ENCODE peak calls at places on chromosomes 7 and 10, in nine cellular contexts. Y is ovary, N is cardiac muscle cell, S is AG04450, K is astrocyte of the cerebellum, C is uterus, A is cardiac fibroblast, P is AG04449, O is epithelial cell of esophagus. D is an unnamed sample.

GRCh38 chr10:11003739-11004515 is 13.7 kb upstream of the CELF2 start:
- DNase-seq in P (peak), N (no peak), S (no peak), K (no peak), C (no peak), Y (no peak), O (no peak), A (no peak), D (no peak)

GRCh38 chr10:96833220-96834001 is 1.3 kb downstream of the LCOR start:
- DNase-seq in P (no peak), N (peak), A (peak), S (no peak), C (peak), Y (no peak), K (no peak), O (peak), D (peak)

GRCh38 chr10:119634219-119634544 is 17.0 kb upstream of the BAG3 start:
- DNase-seq in Y (no peak), P (no peak), N (no peak), S (no peak), A (peak), K (no peak), O (peak), C (peak), D (no peak)

GRCh38 chr7:95999481-95999880 is 227.1 kb downstream of the DYNC1I1 start:
- DNase-seq in Y (no peak), O (no peak), S (no peak), N (no peak), P (no peak), K (no peak), A (peak), C (no peak), D (no peak)

GRCh38 chr10:74585231-74586087 is 240.9 kb upstream of the KAT6B start:
- DNase-seq in P (no peak), S (no peak), Y (no peak), K (peak), C (no peak), A (peak), O (no peak), N (no peak), D (peak)

GRCh38 chr7:54664235-54665228 is 94.5 kb downstream of the SEC61G start:
- DNase-seq in Y (peak), O (peak), C (peak), P (no peak), S (no peak), K (no peak), A (peak), N (peak), D (peak)

GRCh38 chr7:40436761-40437160 is 302.0 kb downstream of the SUGCT start:
- DNase-seq in S (no peak), N (no peak), A (no peak), C (no peak), P (no peak), K (no peak), O (no peak), Y (no peak), D (no peak)

GRCh38 chr7:40717242-40717641 is 582.4 kb downstream of the SUGCT start:
- DNase-seq in O (peak), A (peak), P (no peak), K (no peak), N (peak), Y (peak), C (peak), S (peak), D (peak)

GRCh38 chr7:46229409-46229808 is 308.3 kb upstream of the IGFBP3 start:
- DNase-seq in N (no peak), C (no peak), P (peak), O (peak), Y (no peak), S (peak), A (peak), K (no peak), D (no peak)

GRCh38 chr10:124558339-124558685 is 96.7 kb downstream of the LHPP start:
- DNase-seq in C (no peak), N (no peak), S (no peak), P (no peak), A (no peak), Y (no peak), K (no peak), O (no peak), D (no peak)

GRCh38 chr10:29522038-29522855 is 112.5 kb downstream of the SVIL start:
- DNase-seq in O (no peak), Y (peak), S (no peak), N (no peak), A (peak), P (no peak), C (peak), K (peak), D (no peak)

GRCh38 chr10:6721964-6722615 is 142.0 kb upstream of the PRKCQ start:
- DNase-seq in K (peak), P (peak), O (peak), S (peak), C (no peak), N (no peak), Y (no peak), A (peak), D (no peak)

GRCh38 chr10:116183733-116184447 is 89.1 kb downstream of the GFRA1 start:
- DNase-seq in C (no peak), P (no peak), A (peak), Y (no peak), O (peak), N (peak), K (no peak), S (no peak), D (no peak)

GRCh38 chr7:18401757-18402156 is 93.8 kb upstream of the HDAC9 start:
- DNase-seq in O (no peak), N (no peak), S (no peak), P (no peak), A (no peak), Y (no peak), C (no peak), K (no peak), D (no peak)

GRCh38 chr7:67100956-67101361 is 104.3 kb downstream of the TYW1 start:
- DNase-seq in S (no peak), C (no peak), N (peak), Y (no peak), O (no peak), K (no peak), P (no peak), A (no peak), D (no peak)

GRCh38 chr10:49649294-49649693 is 30.2 kb upstream of the C10orf53 start:
- DNase-seq in Y (no peak), A (no peak), O (no peak), C (no peak), P (no peak), S (no peak), K (no peak), N (no peak), D (peak)

GRCh38 chr10:104910712-104911111 is 269.6 kb downstream of the SORCS3 start:
- DNase-seq in C (no peak), K (no peak), A (no peak), O (no peak), Y (no peak), N (no peak), S (no peak), P (no peak), D (no peak)

GRCh38 chr7:69994907-69995542 is 396.8 kb downstream of the AUTS2 start:
- DNase-seq in S (no peak), K (no peak), Y (no peak), C (no peak), O (no peak), P (no peak), N (no peak), A (no peak), D (no peak)

DNA sequence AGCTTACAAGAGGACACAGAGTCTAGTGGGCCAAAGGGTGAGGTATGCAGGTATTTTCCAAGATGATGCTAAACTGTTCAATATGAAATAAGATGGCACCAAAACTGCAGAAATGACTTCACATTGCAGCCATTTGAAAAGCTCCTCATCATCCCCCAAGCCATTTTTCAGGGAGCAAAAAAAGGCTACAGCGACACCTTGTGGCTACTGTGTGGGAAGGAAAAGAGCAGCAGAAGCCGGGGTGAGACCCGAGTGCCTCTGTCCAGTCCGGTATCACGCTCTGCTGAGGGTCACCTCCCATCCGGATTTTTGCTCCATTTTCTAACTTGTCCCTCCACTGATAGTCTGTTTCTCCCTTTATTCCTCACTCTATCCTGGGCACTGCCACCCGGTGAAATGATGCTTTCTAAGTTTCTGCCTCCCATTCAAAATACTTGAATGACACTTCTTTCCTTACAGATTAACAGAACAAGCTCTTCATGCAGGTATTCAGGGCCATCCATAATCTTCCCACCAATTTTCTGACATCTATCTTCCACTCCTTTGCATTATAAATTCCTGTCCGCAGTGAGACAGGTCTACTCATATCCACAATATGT is 220.2 kb downstream of the DGKI start:
- DNase-seq in C (no peak), A (peak), O (peak), N (peak), Y (no peak), P (no peak), K (peak), S (peak), D (peak)
- TF ChIP-seq CTCF in C (no peak), A (peak), O (peak), N (peak), Y (no peak), P (peak), K (peak), S (peak), D (peak)

GRCh38 chr10:4825456-4825867 is 545 bp upstream of the AKR1E2 start:
- DNase-seq in C (no peak), Y (no peak), A (no peak), P (no peak), O (no peak), S (no peak), K (no peak), N (no peak), D (no peak)
- H3K4me3 ChIP-seq in C (peak), Y (no peak), A (peak), P (peak), O (no peak), S (no peak), K (no peak), N (no peak), D (no peak)

GRCh38 chr7:43296306-43296705 is 183.9 kb downstream of the HECW1 start:
- DNase-seq in C (peak), N (no peak), A (no peak), S (peak), Y (no peak), O (no peak), K (no peak), P (no peak), D (no peak)
- TF ChIP-seq CTCF in C (no peak), N (no peak), A (peak), S (peak), Y (no peak), O (no peak), K (peak), P (no peak), D (no peak)

GRCh38 chr7:43649755-43650274 is 66.9 kb downstream of the STK17A start:
- DNase-seq in N (no peak), A (peak), S (no peak), K (no peak), Y (no peak), O (peak), C (no peak), P (no peak), D (peak)

GRCh38 chr7:43647314-43647691 is 64.4 kb downstream of the STK17A start:
- DNase-seq in N (peak), O (no peak), A (peak), K (peak), P (peak), Y (no peak), C (no peak), S (no peak), D (no peak)

GRCh38 chr7:43648725-43649406 is 66.0 kb downstream of the STK17A start:
- DNase-seq in S (peak), A (peak), K (peak), P (no peak), Y (no peak), N (no peak), C (no peak), O (peak), D (peak)

GRCh38 chr7:43646603-43647313 is 63.9 kb downstream of the STK17A start:
- DNase-seq in K (no peak), S (no peak), O (no peak), P (no peak), Y (no peak), A (peak), N (peak), C (no peak), D (peak)

GRCh38 chr7:43647772-43648643 is 65.1 kb downstream of the STK17A start:
- DNase-seq in A (peak), P (peak), O (peak), N (no peak), K (peak), C (peak), S (peak), Y (peak), D (peak)
- H3K4me3 ChIP-seq in A (peak), P (peak), O (no peak), N (no peak), K (peak), C (no peak), S (peak), Y (no peak), D (peak)

GRCh38 chr7:68718059-68718685 is 880.1 kb upstream of the AUTS2 start:
- DNase-seq in O (no peak), S (no peak), P (no peak), A (no peak), Y (no peak), K (no peak), C (no peak), N (no peak), D (no peak)
- TF ChIP-seq CTCF in O (no peak), S (no peak), P (no peak), A (no peak), Y (no peak), K (no peak), C (no peak), N (no peak), D (no peak)

GRCh38 chr7:120272261-120272895 is 597 bp upstream of the KCND2 start:
- DNase-seq in O (peak), S (peak), N (peak), P (peak), K (peak), A (peak), C (peak), Y (no peak), D (peak)

GRCh38 chr7:120273476-120273975 is 551 bp downstream of the KCND2 start:
- DNase-seq in P (no peak), Y (peak), S (no peak), N (peak), O (peak), K (peak), C (peak), A (peak), D (peak)

GRCh38 chr7:120274482-120274881 is 1.5 kb downstream of the KCND2 start:
- DNase-seq in C (peak), Y (no peak), O (no peak), N (no peak), A (no peak), S (no peak), P (no peak), K (no peak), D (no peak)

GRCh38 chr7:120274899-120275298 is 1.9 kb downstream of the KCND2 start:
- DNase-seq in K (no peak), P (no peak), C (no peak), N (no peak), Y (no peak), S (no peak), O (no peak), A (no peak), D (no peak)

DNA sequence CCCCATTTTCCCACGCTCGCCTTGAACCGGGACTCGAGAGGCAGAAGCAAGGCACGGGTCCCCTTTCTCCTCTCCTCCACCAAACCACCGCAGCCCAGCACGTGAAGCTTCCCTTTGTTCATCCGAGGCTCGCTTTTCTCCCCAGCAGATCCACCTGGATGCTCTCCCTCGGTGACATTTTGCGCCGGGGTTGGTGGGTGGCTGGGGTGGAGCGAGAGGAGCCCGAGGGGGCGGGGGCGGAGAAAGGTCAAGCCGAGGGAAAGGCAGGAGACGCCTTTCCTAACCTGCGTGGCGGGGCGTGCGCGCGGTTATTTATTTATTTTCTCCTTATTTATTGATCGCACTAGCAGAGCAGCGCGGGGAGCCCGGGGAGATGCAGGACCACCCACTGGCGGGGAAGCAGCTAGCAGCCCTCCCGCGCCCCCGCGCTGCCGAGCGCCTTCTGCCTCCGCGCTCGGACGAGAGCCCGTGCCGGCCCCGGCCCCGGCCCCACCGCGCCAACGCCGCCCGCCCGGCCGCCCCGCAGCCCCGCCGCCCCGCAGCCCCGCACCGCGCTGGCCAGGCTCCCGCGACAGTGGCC is at the start of gene KCND2:
- DNase-seq in O (no peak), S (no peak), P (no peak), K (no peak), N (peak), C (peak), Y (peak), A (no peak), D (peak)
- H3K4me3 ChIP-seq in O (peak), S (peak), P (peak), K (peak), N (peak), C (peak), Y (peak), A (peak), D (peak)

DNA sequence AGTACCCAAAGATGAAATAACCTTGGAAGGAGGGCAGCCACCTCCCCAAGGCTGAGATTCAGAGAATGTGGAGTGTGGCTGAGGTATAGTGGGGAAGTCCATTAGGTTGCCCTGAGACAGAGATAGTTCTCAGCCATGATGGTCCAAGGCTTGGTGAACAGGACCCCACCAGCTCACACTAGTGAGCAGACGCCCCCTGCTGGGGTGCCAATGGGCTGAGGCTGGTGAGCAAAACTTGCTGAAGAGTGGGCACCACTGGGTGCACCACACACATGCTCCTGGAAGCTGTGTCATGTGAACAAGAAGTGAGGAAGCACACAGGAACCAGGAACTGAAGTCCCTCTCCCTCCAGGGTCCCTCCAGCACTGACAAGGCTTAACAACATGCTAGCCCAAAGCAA is 8.9 kb downstream of the FBXL13 start:
- DNase-seq in A (peak), Y (no peak), N (peak), P (no peak), S (no peak), C (no peak), O (peak), K (no peak), D (peak)
- TF ChIP-seq CTCF in A (peak), Y (no peak), N (peak), P (peak), S (peak), C (no peak), O (peak), K (peak), D (peak)

GRCh38 chr10:113859261-113859660 is 4.8 kb downstream of the NHLRC2 start:
- DNase-seq in Y (no peak), S (no peak), O (no peak), A (no peak), K (no peak), N (no peak), C (no peak), P (no peak), D (peak)
- H3K4me3 ChIP-seq in Y (no peak), S (no peak), O (no peak), A (no peak), K (no peak), N (no peak), C (no peak), P (no peak), D (peak)

DNA sequence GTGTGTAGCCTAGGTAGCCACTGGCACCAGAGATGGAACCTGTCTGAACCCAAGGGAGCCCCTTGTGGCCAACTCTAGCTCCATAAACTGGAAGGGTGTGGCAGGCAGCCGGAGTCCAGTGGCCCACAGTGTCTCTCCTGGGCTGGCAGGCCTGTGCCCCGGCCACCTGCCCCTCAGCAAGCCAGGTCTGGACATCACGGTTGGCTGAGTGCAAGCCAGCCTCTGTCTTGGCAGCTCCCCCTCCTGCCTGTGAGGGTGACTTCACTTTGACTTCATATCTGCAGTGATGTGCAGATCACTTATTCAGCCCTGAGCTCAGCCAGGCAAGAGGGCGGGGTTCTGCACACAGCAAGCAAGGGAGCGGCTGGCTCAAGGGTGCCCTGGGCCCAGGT is 1.3 kb upstream of the RET start:
- DNase-seq in K (no peak), P (no peak), A (peak), Y (no peak), O (peak), S (no peak), N (no peak), C (no peak), D (no peak)
- TF ChIP-seq CTCF in K (no peak), P (no peak), A (peak), Y (no peak), O (peak), S (no peak), N (peak), C (no peak), D (peak)

DNA sequence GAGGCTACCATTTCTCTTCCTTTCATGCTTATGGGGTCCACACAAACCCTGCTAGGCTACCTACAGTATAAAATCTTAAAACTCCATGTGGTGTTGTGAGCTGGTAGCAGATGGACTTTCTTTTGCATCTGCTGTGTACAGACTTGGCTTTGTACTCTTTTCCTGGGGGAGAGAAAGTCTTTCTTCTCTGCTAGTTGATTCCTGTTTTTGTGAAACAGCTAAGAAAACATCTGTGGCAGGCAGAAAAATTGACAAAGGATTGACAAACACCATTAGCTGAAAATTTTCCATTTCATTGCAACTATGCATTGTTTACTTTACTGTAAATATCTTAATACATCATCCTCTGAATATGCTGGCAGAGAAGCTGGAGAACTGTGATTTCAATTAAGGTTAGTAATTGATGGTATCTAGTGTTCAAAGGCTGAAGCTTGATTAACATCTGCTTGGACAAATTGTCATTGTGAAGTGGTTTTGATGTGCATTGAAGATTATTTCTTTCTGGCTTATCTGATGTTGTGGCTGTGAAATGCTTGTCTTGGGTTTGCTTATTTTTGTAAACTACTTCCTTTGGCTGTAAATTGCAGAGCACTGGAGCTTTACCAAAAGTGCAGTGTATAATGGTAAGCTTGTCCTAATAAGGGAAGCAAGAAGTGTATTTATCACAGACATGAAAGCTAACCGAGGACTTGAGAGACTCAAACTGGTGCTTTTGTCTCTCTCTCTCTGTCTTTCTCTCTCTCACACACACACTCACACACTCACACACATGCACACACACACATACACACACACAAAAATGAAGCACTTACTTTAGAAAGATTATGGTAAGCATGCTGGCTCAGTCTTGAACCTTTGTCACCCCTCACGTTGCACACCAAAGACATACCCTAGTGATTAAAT is at the start of gene FOXP2:
- DNase-seq in Y (no peak), S (no peak), P (no peak), N (no peak), K (peak), O (peak), A (peak), C (no peak), D (peak)
- H3K4me3 ChIP-seq in Y (peak), S (peak), P (no peak), N (no peak), K (peak), O (peak), A (no peak), C (peak), D (no peak)